ENCODE peak calls at places on chromosomes 7 and 10, in seven cellular contexts. C is NCI-H2171, F is endothelial cell of umbilical vein, S is midbrain, X is GM10248, O is T-cell, P is suprapubic skin. E is an unnamed sample.

GRCh38 chr10:127525686-127526085 is 23.4 kb upstream of the NPS start:
- DNase-seq in X (no peak), C (no peak), F (no peak), O (no peak), P (no peak), S (no peak), E (no peak)

GRCh38 chr7:7764515-7765138 is 46.2 kb upstream of the RPA3 start:
- DNase-seq in O (peak; percentile 8), S (no peak), F (no peak), X (no peak), P (no peak), C (no peak), E (no peak)

GRCh38 chr10:69425513-69426298 is 9.0 kb upstream of the TACR2 start:
- DNase-seq in P (no peak), X (no peak), O (peak; percentile 68), F (no peak), S (no peak), C (no peak), E (no peak)

GRCh38 chr10:73253226-73253557 is 748 bp upstream of the MRPS16 start:
- DNase-seq in C (no peak), X (peak; percentile 41), S (no peak), O (no peak), F (no peak), P (no peak), E (no peak)

GRCh38 chr7:100894860-100895700 is 608 bp downstream of the ACHE start:
- DNase-seq in O (no peak), C (peak; percentile 56), X (peak; percentile 73), S (peak; percentile 33), P (no peak), F (no peak), E (no peak)

GRCh38 chr10:62554632-62555199 is 180.5 kb downstream of the ZNF365 start:
- DNase-seq in C (peak; percentile 47), X (peak; percentile 31), F (peak; percentile 13), O (no peak), S (peak; percentile 38), P (no peak), E (peak; percentile 54)

GRCh38 chr7:144437370-144438191 is 34.1 kb upstream of the NOBOX start:
- DNase-seq in P (no peak), O (peak; percentile 9), F (peak; percentile 83), X (peak; percentile 37), S (peak; percentile 71), C (peak; percentile 24), E (peak; percentile 39)

GRCh38 chr7:100890640-100891521 is 1.4 kb upstream of the UFSP1 start:
- DNase-seq in P (no peak), F (no peak), O (no peak), S (no peak), X (no peak), C (no peak), E (no peak)

GRCh38 chr7:21076054-21076453 is 289.4 kb upstream of the SP8 start:
- DNase-seq in O (no peak), X (no peak), C (peak; percentile 6), F (no peak), P (no peak), S (no peak), E (no peak)

GRCh38 chr7:127807829-127808228 is 155.8 kb downstream of the SND1 start:
- DNase-seq in C (no peak), F (no peak), P (no peak), O (no peak), S (no peak), X (no peak), E (no peak)

GRCh38 chr7:17939670-17940301 is 508 bp downstream of the SNX13 start:
- DNase-seq in C (peak; percentile 21), X (peak; percentile 48), P (peak; percentile 86), F (peak; percentile 73), O (peak; percentile 16), S (peak; percentile 68), E (no peak)

GRCh38 chr7:45573636-45574470 is at the start of gene ADCY1:
- DNase-seq in O (no peak), P (peak; percentile 78), F (no peak), S (no peak), X (peak; percentile 68), C (peak; percentile 37), E (no peak)

GRCh38 chr10:78905940-78906308 is 162.8 kb upstream of the ZMIZ1 start:
- DNase-seq in P (peak; percentile 59), O (no peak), C (no peak), X (no peak), F (no peak), S (no peak), E (no peak)

GRCh38 chr7:7157177-7157886 is 25.0 kb upstream of the C1GALT1 start:
- DNase-seq in F (no peak), P (no peak), X (no peak), C (no peak), O (peak; percentile 76), S (no peak), E (no peak)

GRCh38 chr7:155224116-155224811 is 73.4 kb upstream of the INSIG1 start:
- DNase-seq in X (no peak), S (no peak), F (no peak), O (no peak), P (peak; percentile 52), C (peak; percentile 62), E (no peak)

GRCh38 chr10:122390679-122391078 is 16.2 kb downstream of the PLEKHA1 start:
- DNase-seq in C (no peak), F (no peak), P (no peak), O (no peak), S (no peak), X (no peak), E (no peak)

GRCh38 chr7:67788689-67789088 is 792.1 kb downstream of the TYW1 start:
- DNase-seq in F (no peak), S (peak; percentile 4), P (no peak), O (no peak), C (no peak), X (no peak), E (no peak)

GRCh38 chr10:88033380-88033779 is 170.0 kb downstream of the PTEN start:
- DNase-seq in X (no peak), P (no peak), O (no peak), S (no peak), F (no peak), C (no peak), E (no peak)

GRCh38 chr10:132468651-132469050 is 68.9 kb upstream of the INPP5A start:
- DNase-seq in P (no peak), X (no peak), S (no peak), O (no peak), F (no peak), C (no peak), E (no peak)

GRCh38 chr7:30020535-30020934 is 6.0 kb downstream of the FKBP14 start:
- DNase-seq in S (no peak), C (no peak), O (no peak), P (no peak), X (no peak), F (no peak), E (no peak)

GRCh38 chr7:12322287-12322902 is 81.3 kb downstream of the VWDE start:
- DNase-seq in F (peak; percentile 51), P (no peak), S (peak; percentile 42), O (no peak), C (no peak), X (no peak), E (peak; percentile 7)

GRCh38 chr10:71314028-71314693 is 4.9 kb upstream of the SLC29A3 start:
- DNase-seq in P (no peak), C (no peak), S (peak; percentile 52), F (peak; percentile 28), X (peak; percentile 84), O (peak; percentile 28), E (peak; percentile 57)

GRCh38 chr7:127514499-127514898 is 70.9 kb downstream of the GCC1 start:
- DNase-seq in X (peak; percentile 32), C (peak; percentile 20), S (no peak), O (peak; percentile 1), F (peak; percentile 21), P (no peak), E (peak; percentile 37)

GRCh38 chr10:116298586-116298985 is 25.6 kb upstream of the GFRA1 start:
- DNase-seq in F (no peak), O (no peak), S (no peak), P (no peak), C (no peak), X (no peak), E (no peak)

GRCh38 chr10:48582970-48583369 is 21.9 kb downstream of the ARHGAP22 start:
- DNase-seq in C (peak; percentile 21), P (peak; percentile 76), O (no peak), X (no peak), F (no peak), S (peak; percentile 32), E (peak; percentile 68)

GRCh38 chr7:80611779-80612178 is 26.7 kb upstream of the CD36 start:
- DNase-seq in S (no peak), P (no peak), F (peak; percentile 48), X (no peak), C (no peak), O (no peak), E (no peak)

GRCh38 chr7:114086906-114087651 is 168.3 kb upstream of the PPP1R3A start:
- DNase-seq in S (peak; percentile 11), X (peak; percentile 21), O (no peak), F (peak; percentile 27), C (peak; percentile 9), P (peak; percentile 72), E (no peak)

GRCh38 chr10:21501731-21502370 is 23.6 kb downstream of the SKIDA1 start:
- DNase-seq in F (no peak), S (no peak), P (no peak), C (no peak), O (no peak), X (no peak), E (no peak)

GRCh38 chr7:82629583-82629982 is 186.0 kb upstream of the CACNA2D1 start:
- DNase-seq in S (no peak), O (no peak), P (no peak), F (no peak), C (no peak), X (no peak), E (no peak)

GRCh38 chr10:9786576-9786975 is 1231.1 kb upstream of the CELF2 start:
- DNase-seq in S (no peak), C (no peak), X (no peak), O (no peak), P (no peak), F (peak; percentile 39), E (no peak)

GRCh38 chr7:73520673-73521635 is 1.1 kb downstream of the BAZ1B start:
- DNase-seq in C (no peak), S (no peak), X (no peak), F (peak; percentile 40), P (peak; percentile 37), O (no peak), E (peak; percentile 16)

GRCh38 chr10:44353721-44354120 is 31.2 kb downstream of the CXCL12 start:
- DNase-seq in X (no peak), C (no peak), F (no peak), O (no peak), S (no peak), P (no peak), E (no peak)

GRCh38 chr7:87312215-87312865 is 33.1 kb upstream of the CROT start:
- DNase-seq in C (peak; percentile 4), F (peak; percentile 75), S (peak; percentile 64), X (peak; percentile 62), P (no peak), O (peak; percentile 34), E (peak; percentile 52)

GRCh38 chr7:105776986-105777910 is 99.2 kb downstream of the ATXN7L1 start:
- DNase-seq in S (no peak), O (no peak), C (no peak), P (no peak), X (no peak), F (no peak), E (no peak)

GRCh38 chr10:26468691-26469090 is 30.6 kb downstream of the APBB1IP start:
- DNase-seq in S (no peak), X (no peak), C (no peak), F (no peak), O (peak; percentile 68), P (no peak), E (no peak)

GRCh38 chr7:40966693-40967092 is 736.2 kb downstream of the INHBA start:
- DNase-seq in C (no peak), O (no peak), P (no peak), F (no peak), S (no peak), X (no peak), E (no peak)